ENCODE peak calls at places on chromosomes 11 and 22, in six cellular contexts. One of them, this sample, is unnamed.
A peak's percentile ranks its signal among the peaks of the same experiment; 100 is the strongest.

GRCh38 chr22:28268845-28269244 is 349.8 kb upstream of the PITPNB start:
- DNase-seq in AG10803: no peak
- DNase-seq in pancreas: no peak
- DNase-seq in HFF-Myc: no peak
- DNase-seq in colonic mucosa: no peak
- DNase-seq in stomach: no peak
- DNase-seq in this sample: no peak

GRCh38 chr11:111765320-111765983 is 737 bp downstream of the PPP2R1B start:
- DNase-seq in AG10803: no peak
- DNase-seq in HFF-Myc: no peak
- DNase-seq in stomach: no peak
- DNase-seq in pancreas: peak; percentile 70
- DNase-seq in colonic mucosa: no peak
- DNase-seq in this sample: peak; percentile 10

GRCh38 chr11:123545726-123546125 is 108.7 kb downstream of the SCN3B start:
- DNase-seq in AG10803: peak; percentile 12
- DNase-seq in HFF-Myc: no peak
- DNase-seq in stomach: no peak
- DNase-seq in pancreas: no peak
- DNase-seq in colonic mucosa: no peak
- DNase-seq in this sample: no peak

GRCh38 chr22:38034278-38034882 is 22.8 kb upstream of the PICK1 start:
- DNase-seq in HFF-Myc: peak; percentile 82
- DNase-seq in pancreas: peak; percentile 60
- DNase-seq in AG10803: peak; percentile 82
- DNase-seq in colonic mucosa: peak; percentile 58
- DNase-seq in stomach: peak; percentile 56
- DNase-seq in this sample: peak; percentile 93

GRCh38 chr11:34264266-34265110 is 93.3 kb downstream of the ABTB2 start:
- DNase-seq in pancreas: no peak
- DNase-seq in colonic mucosa: no peak
- DNase-seq in HFF-Myc: no peak
- DNase-seq in AG10803: no peak
- DNase-seq in stomach: no peak
- DNase-seq in this sample: no peak

GRCh38 chr11:1454576-1454975 is 32.0 kb downstream of the MOB2 start:
- DNase-seq in pancreas: no peak
- DNase-seq in stomach: no peak
- DNase-seq in AG10803: no peak
- DNase-seq in colonic mucosa: no peak
- DNase-seq in HFF-Myc: no peak
- DNase-seq in this sample: no peak

GRCh38 chr11:112962854-112963367 is 1.7 kb downstream of the NCAM1 start:
- DNase-seq in stomach: peak; percentile 72
- DNase-seq in colonic mucosa: peak; percentile 42
- DNase-seq in AG10803: peak; percentile 24
- DNase-seq in HFF-Myc: no peak
- DNase-seq in pancreas: peak; percentile 31
- DNase-seq in this sample: no peak

GRCh38 chr11:88175004-88175706 is at the start of gene RAB38:
- DNase-seq in AG10803: no peak
- DNase-seq in pancreas: peak; percentile 50
- DNase-seq in HFF-Myc: no peak
- DNase-seq in colonic mucosa: peak; percentile 56
- DNase-seq in stomach: peak; percentile 64
- DNase-seq in this sample: no peak

GRCh38 chr22:31106651-31107205 is 640 bp downstream of the SELENOM start:
- DNase-seq in stomach: no peak
- DNase-seq in colonic mucosa: peak; percentile 45
- DNase-seq in AG10803: peak; percentile 66
- DNase-seq in HFF-Myc: no peak
- DNase-seq in pancreas: peak; percentile 55
- DNase-seq in this sample: peak; percentile 75

GRCh38 chr22:35540600-35541253 is at the start of gene RASD2:
- DNase-seq in colonic mucosa: peak; percentile 25
- DNase-seq in stomach: no peak
- DNase-seq in pancreas: peak; percentile 24
- DNase-seq in AG10803: peak; percentile 49
- DNase-seq in HFF-Myc: no peak
- DNase-seq in this sample: no peak

GRCh38 chr11:65854161-65854592 is 3.8 kb downstream of the CFL1 start:
- DNase-seq in stomach: peak; percentile 68
- DNase-seq in pancreas: no peak
- DNase-seq in colonic mucosa: peak; percentile 93
- DNase-seq in AG10803: no peak
- DNase-seq in HFF-Myc: no peak
- DNase-seq in this sample: no peak

GRCh38 chr11:69914286-69915150 is 95.3 kb upstream of the FGF3 start:
- DNase-seq in AG10803: no peak
- DNase-seq in colonic mucosa: no peak
- DNase-seq in pancreas: no peak
- DNase-seq in HFF-Myc: no peak
- DNase-seq in stomach: no peak
- DNase-seq in this sample: no peak

GRCh38 chr11:131033151-131033651 is 116.9 kb upstream of the SNX19 start:
- DNase-seq in AG10803: peak; percentile 87
- DNase-seq in HFF-Myc: peak; percentile 90
- DNase-seq in colonic mucosa: no peak
- DNase-seq in pancreas: peak; percentile 29
- DNase-seq in stomach: no peak
- DNase-seq in this sample: peak; percentile 93

GRCh38 chr22:25929479-25929878 is 187.5 kb downstream of the MYO18B start:
- DNase-seq in colonic mucosa: no peak
- DNase-seq in AG10803: no peak
- DNase-seq in HFF-Myc: no peak
- DNase-seq in pancreas: no peak
- DNase-seq in stomach: no peak
- DNase-seq in this sample: no peak

GRCh38 chr11:47981667-47982404 is 1.5 kb downstream of the PTPRJ start:
- DNase-seq in HFF-Myc: no peak
- DNase-seq in pancreas: peak; percentile 45
- DNase-seq in stomach: no peak
- DNase-seq in colonic mucosa: peak; percentile 48
- DNase-seq in AG10803: no peak
- DNase-seq in this sample: no peak

GRCh38 chr11:6719588-6719987 is 36.4 kb upstream of the MRPL17 start:
- DNase-seq in AG10803: no peak
- DNase-seq in stomach: no peak
- DNase-seq in colonic mucosa: no peak
- DNase-seq in HFF-Myc: no peak
- DNase-seq in pancreas: no peak
- DNase-seq in this sample: peak; percentile 58

GRCh38 chr11:818396-819128 is at the start of gene PNPLA2:
- DNase-seq in AG10803: peak; percentile 84
- DNase-seq in pancreas: no peak
- DNase-seq in stomach: peak; percentile 64
- DNase-seq in HFF-Myc: no peak
- DNase-seq in colonic mucosa: peak; percentile 73
- DNase-seq in this sample: peak; percentile 69

GRCh38 chr22:30873086-30873650 is 95.4 kb downstream of the MORC2 start:
- DNase-seq in HFF-Myc: no peak
- DNase-seq in stomach: no peak
- DNase-seq in pancreas: peak; percentile 2
- DNase-seq in AG10803: no peak
- DNase-seq in colonic mucosa: no peak
- DNase-seq in this sample: no peak

GRCh38 chr11:128694618-128695481 is 978 bp downstream of the FLI1 start:
- DNase-seq in pancreas: no peak
- DNase-seq in stomach: no peak
- DNase-seq in HFF-Myc: no peak
- DNase-seq in colonic mucosa: no peak
- DNase-seq in AG10803: no peak
- DNase-seq in this sample: no peak

GRCh38 chr11:63901660-63902059 is 15.3 kb downstream of the RCOR2 start:
- DNase-seq in HFF-Myc: no peak
- DNase-seq in pancreas: no peak
- DNase-seq in stomach: no peak
- DNase-seq in colonic mucosa: no peak
- DNase-seq in AG10803: no peak
- DNase-seq in this sample: peak; percentile 50

GRCh38 chr11:36818410-36818809 is 220.4 kb upstream of the RAG2 start:
- DNase-seq in HFF-Myc: no peak
- DNase-seq in pancreas: no peak
- DNase-seq in stomach: no peak
- DNase-seq in AG10803: no peak
- DNase-seq in colonic mucosa: no peak
- DNase-seq in this sample: no peak

GRCh38 chr22:45164217-45165123 is 745 bp downstream of the NUP50 start:
- DNase-seq in colonic mucosa: peak; percentile 45
- DNase-seq in AG10803: no peak
- DNase-seq in HFF-Myc: no peak
- DNase-seq in stomach: peak; percentile 34
- DNase-seq in pancreas: peak; percentile 37
- DNase-seq in this sample: peak; percentile 16

GRCh38 chr11:11510939-11511338 is 110.9 kb downstream of the GALNT18 start:
- DNase-seq in HFF-Myc: no peak
- DNase-seq in stomach: no peak
- DNase-seq in AG10803: no peak
- DNase-seq in pancreas: no peak
- DNase-seq in colonic mucosa: no peak
- DNase-seq in this sample: no peak

GRCh38 chr11:20623258-20623657 is 23.9 kb downstream of the SLC6A5 start:
- DNase-seq in colonic mucosa: no peak
- DNase-seq in stomach: no peak
- DNase-seq in pancreas: no peak
- DNase-seq in AG10803: no peak
- DNase-seq in HFF-Myc: no peak
- DNase-seq in this sample: no peak

GRCh38 chr11:68855205-68855978 is 13.7 kb upstream of the CPT1A start:
- DNase-seq in AG10803: peak; percentile 55
- DNase-seq in pancreas: no peak
- DNase-seq in stomach: no peak
- DNase-seq in colonic mucosa: peak; percentile 58
- DNase-seq in HFF-Myc: no peak
- DNase-seq in this sample: peak; percentile 22

GRCh38 chr11:114709960-114710359 is 31.6 kb downstream of the NXPE2 start:
- DNase-seq in AG10803: no peak
- DNase-seq in HFF-Myc: no peak
- DNase-seq in colonic mucosa: no peak
- DNase-seq in pancreas: no peak
- DNase-seq in stomach: no peak
- DNase-seq in this sample: no peak

GRCh38 chr11:27518522-27518921 is 12.0 kb upstream of the LIN7C start:
- DNase-seq in colonic mucosa: no peak
- DNase-seq in AG10803: no peak
- DNase-seq in stomach: no peak
- DNase-seq in pancreas: no peak
- DNase-seq in HFF-Myc: no peak
- DNase-seq in this sample: no peak

GRCh38 chr22:23159287-23159622 is 14.0 kb downstream of the RAB36 start:
- DNase-seq in pancreas: no peak
- DNase-seq in colonic mucosa: no peak
- DNase-seq in stomach: no peak
- DNase-seq in HFF-Myc: no peak
- DNase-seq in AG10803: no peak
- DNase-seq in this sample: no peak

GRCh38 chr11:123742778-123743177 is 1.3 kb upstream of the ZNF202 start:
- DNase-seq in pancreas: no peak
- DNase-seq in HFF-Myc: no peak
- DNase-seq in colonic mucosa: no peak
- DNase-seq in AG10803: no peak
- DNase-seq in stomach: no peak
- DNase-seq in this sample: no peak

DNA sequence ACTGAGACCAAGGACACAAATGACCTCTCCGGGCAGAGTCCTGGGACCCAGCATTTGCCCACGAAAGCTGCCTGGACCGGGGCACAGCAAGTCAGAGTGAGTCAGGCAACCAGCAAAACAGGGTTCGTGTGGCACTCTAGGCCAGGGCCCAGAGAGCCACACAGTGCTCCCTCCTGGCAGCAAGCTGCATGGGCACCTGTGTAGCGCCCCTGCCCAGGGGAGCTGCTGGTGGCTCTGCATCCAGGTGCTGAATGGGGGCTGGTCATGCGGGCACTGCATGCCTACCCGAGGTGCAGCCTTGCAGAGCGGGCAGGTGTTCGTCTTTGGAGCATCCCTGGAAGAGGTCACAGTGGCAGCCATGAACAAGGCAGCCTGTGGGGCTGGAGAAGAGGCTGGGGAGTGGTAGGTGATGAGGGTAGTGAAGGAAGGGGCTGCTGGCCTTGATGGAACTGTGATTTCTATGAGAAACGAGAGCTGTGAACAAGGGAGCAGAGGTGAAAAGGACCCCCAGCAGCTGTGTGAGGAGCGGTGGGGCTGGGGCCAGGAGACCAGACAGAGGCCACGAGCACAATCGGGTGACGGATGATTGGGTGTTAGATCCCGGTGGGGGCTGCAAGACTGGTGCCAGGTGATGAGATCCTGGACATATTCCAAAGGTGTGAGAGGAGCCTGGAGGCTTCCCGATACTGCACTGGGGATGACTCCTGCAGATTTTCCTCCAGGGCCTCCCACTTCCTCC is 63.3 kb downstream of the DGCR2 start:
- DNase-seq in AG10803: no peak
- DNase-seq in stomach: peak; percentile 28
- DNase-seq in colonic mucosa: no peak
- DNase-seq in HFF-Myc: no peak
- DNase-seq in pancreas: no peak
- DNase-seq in this sample: no peak
- TF ChIP-seq CTCF in AG10803: no peak
- TF ChIP-seq CTCF in stomach: no peak
- TF ChIP-seq CTCF in colonic mucosa: no peak
- TF ChIP-seq CTCF in HFF-Myc: no peak
- TF ChIP-seq CTCF in pancreas: no peak
- TF ChIP-seq CTCF in this sample: no peak

GRCh38 chr11:19345848-19346681 is 105.3 kb upstream of the E2F8 start:
- DNase-seq in pancreas: no peak
- DNase-seq in stomach: peak; percentile 34
- DNase-seq in HFF-Myc: no peak
- DNase-seq in colonic mucosa: no peak
- DNase-seq in AG10803: no peak
- DNase-seq in this sample: peak; percentile 56
- H3K4me3 ChIP-seq in pancreas: peak overlapping the region; percentile 34
- H3K4me3 ChIP-seq in stomach: peak overlapping the region; percentile 50
- H3K4me3 ChIP-seq in HFF-Myc: no peak overlapping the region
- H3K4me3 ChIP-seq in colonic mucosa: peak overlapping the region; percentile 9
- H3K4me3 ChIP-seq in AG10803: peak overlapping the region; percentile 60
- H3K4me3 ChIP-seq in this sample: peak overlapping the region; percentile 91

GRCh38 chr22:41762980-41763779 is 37.3 kb upstream of the CCDC134 start:
- DNase-seq in stomach: no peak
- DNase-seq in pancreas: no peak
- DNase-seq in AG10803: no peak
- DNase-seq in HFF-Myc: no peak
- DNase-seq in colonic mucosa: peak; percentile 31
- DNase-seq in this sample: no peak
- TF ChIP-seq CTCF in stomach: no peak
- TF ChIP-seq CTCF in pancreas: no peak
- TF ChIP-seq CTCF in AG10803: peak; percentile 22
- TF ChIP-seq CTCF in HFF-Myc: peak; percentile 63
- TF ChIP-seq CTCF in colonic mucosa: no peak
- TF ChIP-seq CTCF in this sample: peak; percentile 41

GRCh38 chr22:19713650-19714319 is 518 bp upstream of the SEPTIN5 start:
- DNase-seq in pancreas: no peak
- DNase-seq in AG10803: no peak
- DNase-seq in stomach: no peak
- DNase-seq in colonic mucosa: no peak
- DNase-seq in HFF-Myc: no peak
- DNase-seq in this sample: no peak
- H3K4me3 ChIP-seq in pancreas: peak overlapping the region; percentile 60
- H3K4me3 ChIP-seq in AG10803: peak overlapping the region; percentile 54
- H3K4me3 ChIP-seq in stomach: peak overlapping the region; percentile 79
- H3K4me3 ChIP-seq in colonic mucosa: peak overlapping the region; percentile 23
- H3K4me3 ChIP-seq in HFF-Myc: peak overlapping the region; percentile 9
- H3K4me3 ChIP-seq in this sample: peak overlapping the region; percentile 29

This sample was measured in fibroblast of mammary gland.